ENCODE peak calls at places on chromosomes 6 and 20, in six cellular contexts. G, A, U, I, L and D are unnamed samples.

GRCh38 chr6:17768388-17768787 is 61.7 kb upstream of the NUP153 start:
- ATAC-seq in G (peak; percentile 65), A (no peak), U (peak; percentile 53), I (no peak), L (no peak), D (no peak)

GRCh38 chr6:46736913-46737312 is 1.7 kb upstream of the PLA2G7 start:
- ATAC-seq in G (no peak), A (no peak), U (no peak), I (no peak), L (no peak), D (no peak)

GRCh38 chr6:42100029-42100901 is 42.2 kb downstream of the C6orf132 start:
- ATAC-seq in G (peak; percentile 26), A (peak; percentile 69), U (peak; percentile 18), I (no peak), L (no peak), D (peak; percentile 34)

GRCh38 chr20:32052090-32052791 is at the start of gene HCK:
- ATAC-seq in G (peak; percentile 60), A (no peak), U (peak; percentile 65), I (peak; percentile 85), L (peak; percentile 81), D (peak; percentile 62)

GRCh38 chr6:132161283-132161682 is 210.1 kb upstream of the CCN2 start:
- ATAC-seq in G (peak; percentile 86), A (peak; percentile 77), U (no peak), I (peak; percentile 42), L (peak; percentile 68), D (peak; percentile 31)

GRCh38 chr6:169292340-169293124 is 38.9 kb upstream of the THBS2 start:
- ATAC-seq in G (peak; percentile 82), A (peak; percentile 71), U (peak; percentile 34), I (no peak), L (peak; percentile 24), D (peak; percentile 85)

GRCh38 chr6:143598466-143599080 is 79.2 kb upstream of the PHACTR2 start:
- ATAC-seq in G (no peak), A (no peak), U (peak; percentile 60), I (peak; percentile 31), L (no peak), D (no peak)

GRCh38 chr6:90319979-90320667 is 23.5 kb upstream of the BACH2 start:
- ATAC-seq in G (no peak), A (no peak), U (no peak), I (no peak), L (no peak), D (no peak)

GRCh38 chr6:31386099-31386498 is 17.3 kb upstream of the MICA start:
- ATAC-seq in G (no peak), A (no peak), U (no peak), I (no peak), L (no peak), D (no peak)

GRCh38 chr6:137332637-137333228 is 113.5 kb upstream of the IFNGR1 start:
- ATAC-seq in G (no peak), A (no peak), U (no peak), I (no peak), L (no peak), D (peak; percentile 58)

GRCh38 chr20:36471885-36472642 is 69.3 kb upstream of the MYL9 start:
- ATAC-seq in G (no peak), A (no peak), U (peak; percentile 71), I (peak; percentile 17), L (no peak), D (no peak)

GRCh38 chr6:125924169-125924568 is 32.4 kb upstream of the HINT3 start:
- ATAC-seq in G (no peak), A (peak; percentile 47), U (peak; percentile 87), I (peak; percentile 50), L (no peak), D (no peak)

GRCh38 chr6:38176797-38177751 is 357.5 kb downstream of the ZFAND3 start:
- ATAC-seq in G (peak; percentile 89), A (no peak), U (peak; percentile 47), I (no peak), L (no peak), D (no peak)

GRCh38 chr6:47403801-47404200 is 73.8 kb upstream of the CD2AP start:
- ATAC-seq in G (no peak), A (no peak), U (no peak), I (no peak), L (no peak), D (no peak)

GRCh38 chr6:149464411-149464810 is 20.4 kb downstream of the ZC3H12D start:
- ATAC-seq in G (no peak), A (no peak), U (no peak), I (no peak), L (no peak), D (no peak)

GRCh38 chr6:75631847-75632246 is 30.2 kb downstream of the SENP6 start:
- ATAC-seq in G (no peak), A (no peak), U (peak; percentile 63), I (no peak), L (no peak), D (no peak)

GRCh38 chr6:170178561-170179477 is 112.1 kb downstream of the DLL1 start:
- ATAC-seq in G (no peak), A (no peak), U (no peak), I (no peak), L (peak; percentile 39), D (no peak)

GRCh38 chr6:118377711-118378414 is 170.2 kb upstream of the PLN start:
- ATAC-seq in G (no peak), A (no peak), U (peak; percentile 42), I (no peak), L (no peak), D (no peak)

GRCh38 chr6:90044833-90045337 is 150.6 kb downstream of the GJA10 start:
- ATAC-seq in G (no peak), A (no peak), U (peak; percentile 89), I (no peak), L (no peak), D (no peak)

GRCh38 chr20:58619847-58620431 is 31.1 kb upstream of the STX16 start:
- ATAC-seq in G (no peak), A (no peak), U (no peak), I (no peak), L (peak; percentile 24), D (no peak)
- TF ChIP-seq POLR2AphosphoS5 in G (no peak), A (peak; percentile 38), U (peak; percentile 91), I (no peak), L (peak; percentile 79), D (no peak)

GRCh38 chr6:106056738-106057390 is 29.3 kb upstream of the PRDM1 start:
- ATAC-seq in G (no peak), A (no peak), U (no peak), I (no peak), L (no peak), D (no peak)
- TF ChIP-seq POLR2AphosphoS5 in G (no peak), A (no peak), U (no peak), I (no peak), L (no peak), D (no peak)

GRCh38 chr6:69866351-69867074 is at the start of gene COL19A1:
- ATAC-seq in G (peak; percentile 64), A (no peak), U (peak; percentile 36), I (peak; percentile 64), L (peak; percentile 71), D (peak; percentile 38)
- TF ChIP-seq POLR2AphosphoS5 in G (no peak), A (no peak), U (no peak), I (peak; percentile 80), L (no peak), D (no peak)

DNA sequence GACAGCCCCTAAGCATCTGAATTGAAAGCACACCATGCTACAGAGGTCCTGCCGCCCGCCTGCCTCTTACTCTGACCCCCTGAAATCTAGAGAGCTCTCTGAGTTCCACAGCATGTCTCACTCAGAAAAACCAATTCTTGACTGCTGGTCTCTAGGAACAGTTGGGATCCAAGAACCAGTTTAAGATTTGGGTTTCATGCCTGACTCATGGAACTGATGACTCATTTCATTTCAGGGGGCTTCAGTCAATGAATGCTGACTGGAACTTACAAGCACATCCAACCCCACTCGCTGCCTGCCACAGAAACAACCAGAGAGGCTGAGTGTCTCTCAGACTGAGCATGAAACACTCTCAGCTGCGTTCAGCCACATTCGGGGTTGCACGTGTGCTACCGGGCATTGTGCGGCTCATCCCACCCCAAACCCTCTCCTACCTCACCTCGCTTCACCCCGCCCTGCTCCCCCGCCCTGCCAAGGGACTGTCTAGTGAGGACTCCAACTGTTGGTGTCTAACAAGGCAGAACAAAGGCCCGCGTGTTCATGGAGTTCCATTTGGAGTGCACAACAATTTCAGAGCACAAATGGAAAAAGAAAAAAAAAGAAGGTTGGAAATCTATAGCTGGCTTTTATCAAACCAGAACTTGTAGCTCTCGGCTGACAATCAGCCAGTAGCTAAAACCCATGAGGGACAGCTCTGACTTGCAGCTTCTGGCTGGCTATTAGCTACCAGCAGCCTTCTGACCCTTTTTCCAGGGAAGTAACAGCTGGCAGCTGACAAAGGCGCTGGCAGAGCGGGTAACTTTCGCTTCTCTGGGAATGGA is 20.0 kb upstream of the TRAF3IP2 start:
- ATAC-seq in G (no peak), A (no peak), U (peak; percentile 56), I (no peak), L (no peak), D (peak; percentile 20)
- TF ChIP-seq POLR2AphosphoS5 in G (no peak), A (no peak), U (no peak), I (no peak), L (no peak), D (peak; percentile 59)

GRCh38 chr6:157741889-157742615 is 81.0 kb upstream of the SNX9 start:
- ATAC-seq in G (peak; percentile 41), A (no peak), U (no peak), I (no peak), L (no peak), D (peak; percentile 83)
- TF ChIP-seq POLR2AphosphoS5 in G (no peak), A (no peak), U (no peak), I (no peak), L (no peak), D (no peak)

DNA sequence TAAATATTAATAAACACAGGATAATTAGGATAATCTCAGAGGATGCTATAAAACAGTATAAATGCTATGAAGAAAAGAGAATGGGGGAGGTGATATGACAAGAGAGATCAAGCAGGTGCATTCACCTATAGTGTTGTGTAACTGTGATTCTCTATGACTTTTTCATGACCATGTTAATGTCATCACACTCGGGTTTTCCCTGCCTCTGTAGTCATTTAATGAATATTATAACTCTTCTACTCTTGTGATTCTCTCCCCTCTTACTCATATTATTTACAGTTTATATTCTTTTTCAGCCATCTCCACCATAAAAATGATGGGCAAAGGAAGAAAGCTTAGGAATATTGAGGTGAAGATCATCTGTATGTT is 106.9 kb upstream of the SGK1 start:
- ATAC-seq in G (no peak), A (no peak), U (no peak), I (no peak), L (no peak), D (no peak)
- TF ChIP-seq POLR2AphosphoS5 in G (no peak), A (no peak), U (no peak), I (no peak), L (no peak), D (no peak)